ENCODE peak calls at places on chromosome 13, in seven cellular contexts. One of them, this sample, is unnamed.

GRCh38 chr13:42102961-42103688 is 54.7 kb downstream of the DGKH start:
- DNase-seq in RWPE1: peak
- DNase-seq in choroid plexus epithelial cell: peak
- DNase-seq in H9: no peak
- DNase-seq in GM12865: no peak
- DNase-seq in activated CD8-positive, alpha-beta T cell treated with anti-CD3 and anti-CD28 coated beads for 36 hours: no peak
- DNase-seq in WTC11: no peak
- DNase-seq in this sample: no peak

GRCh38 chr13:83733293-83733692 is 149.0 kb downstream of the SLITRK1 start:
- DNase-seq in RWPE1: no peak
- DNase-seq in choroid plexus epithelial cell: no peak
- DNase-seq in H9: no peak
- DNase-seq in GM12865: peak
- DNase-seq in activated CD8-positive, alpha-beta T cell treated with anti-CD3 and anti-CD28 coated beads for 36 hours: no peak
- DNase-seq in WTC11: no peak
- DNase-seq in this sample: no peak

GRCh38 chr13:96003304-96003703 is 49.9 kb downstream of the UGGT2 start:
- DNase-seq in RWPE1: no peak
- DNase-seq in choroid plexus epithelial cell: peak
- DNase-seq in H9: no peak
- DNase-seq in GM12865: no peak
- DNase-seq in activated CD8-positive, alpha-beta T cell treated with anti-CD3 and anti-CD28 coated beads for 36 hours: no peak
- DNase-seq in WTC11: no peak
- DNase-seq in this sample: no peak

GRCh38 chr13:31968473-31968872 is 63.1 kb upstream of the FRY start:
- DNase-seq in RWPE1: no peak
- DNase-seq in choroid plexus epithelial cell: peak
- DNase-seq in H9: no peak
- DNase-seq in GM12865: peak
- DNase-seq in activated CD8-positive, alpha-beta T cell treated with anti-CD3 and anti-CD28 coated beads for 36 hours: no peak
- DNase-seq in WTC11: no peak
- DNase-seq in this sample: no peak

GRCh38 chr13:54183728-54184127 is 1155.1 kb downstream of the OLFM4 start:
- DNase-seq in RWPE1: no peak
- DNase-seq in choroid plexus epithelial cell: no peak
- DNase-seq in H9: no peak
- DNase-seq in GM12865: no peak
- DNase-seq in activated CD8-positive, alpha-beta T cell treated with anti-CD3 and anti-CD28 coated beads for 36 hours: no peak
- DNase-seq in WTC11: no peak
- DNase-seq in this sample: no peak

GRCh38 chr13:110405597-110406450 is 98.7 kb downstream of the COL4A2 start:
- DNase-seq in RWPE1: no peak
- DNase-seq in choroid plexus epithelial cell: peak
- DNase-seq in H9: no peak
- DNase-seq in GM12865: no peak
- DNase-seq in activated CD8-positive, alpha-beta T cell treated with anti-CD3 and anti-CD28 coated beads for 36 hours: peak
- DNase-seq in WTC11: no peak
- DNase-seq in this sample: no peak

GRCh38 chr13:98813993-98814392 is 61.5 kb upstream of the SLC15A1 start:
- DNase-seq in RWPE1: no peak
- DNase-seq in choroid plexus epithelial cell: no peak
- DNase-seq in H9: no peak
- DNase-seq in GM12865: no peak
- DNase-seq in activated CD8-positive, alpha-beta T cell treated with anti-CD3 and anti-CD28 coated beads for 36 hours: no peak
- DNase-seq in WTC11: no peak
- DNase-seq in this sample: no peak

GRCh38 chr13:41952749-41953148 is 8.2 kb downstream of the VWA8 start:
- DNase-seq in RWPE1: no peak
- DNase-seq in choroid plexus epithelial cell: no peak
- DNase-seq in H9: no peak
- DNase-seq in GM12865: no peak
- DNase-seq in activated CD8-positive, alpha-beta T cell treated with anti-CD3 and anti-CD28 coated beads for 36 hours: no peak
- DNase-seq in WTC11: no peak
- DNase-seq in this sample: no peak

GRCh38 chr13:51488212-51488611 is 35.4 kb upstream of the INTS6 start:
- DNase-seq in RWPE1: no peak
- DNase-seq in choroid plexus epithelial cell: no peak
- DNase-seq in H9: no peak
- DNase-seq in GM12865: no peak
- DNase-seq in activated CD8-positive, alpha-beta T cell treated with anti-CD3 and anti-CD28 coated beads for 36 hours: no peak
- DNase-seq in WTC11: no peak
- DNase-seq in this sample: no peak

GRCh38 chr13:72129117-72129516 is 262.1 kb upstream of the DACH1 start:
- DNase-seq in RWPE1: no peak
- DNase-seq in choroid plexus epithelial cell: no peak
- DNase-seq in H9: no peak
- DNase-seq in GM12865: no peak
- DNase-seq in activated CD8-positive, alpha-beta T cell treated with anti-CD3 and anti-CD28 coated beads for 36 hours: no peak
- DNase-seq in WTC11: no peak
- DNase-seq in this sample: no peak

GRCh38 chr13:30905932-30906383 is at the start of gene MEDAG:
- DNase-seq in RWPE1: no peak
- DNase-seq in choroid plexus epithelial cell: peak
- DNase-seq in H9: no peak
- DNase-seq in GM12865: no peak
- DNase-seq in activated CD8-positive, alpha-beta T cell treated with anti-CD3 and anti-CD28 coated beads for 36 hours: no peak
- DNase-seq in WTC11: peak
- DNase-seq in this sample: no peak

GRCh38 chr13:100148422-100148821 is 59.5 kb downstream of the PCCA start:
- DNase-seq in RWPE1: no peak
- DNase-seq in choroid plexus epithelial cell: no peak
- DNase-seq in H9: no peak
- DNase-seq in GM12865: no peak
- DNase-seq in activated CD8-positive, alpha-beta T cell treated with anti-CD3 and anti-CD28 coated beads for 36 hours: no peak
- DNase-seq in WTC11: no peak
- DNase-seq in this sample: no peak

GRCh38 chr13:77918391-77919261 is at the start of gene EDNRB:
- DNase-seq in RWPE1: peak
- DNase-seq in choroid plexus epithelial cell: peak
- DNase-seq in H9: peak
- DNase-seq in GM12865: peak
- DNase-seq in activated CD8-positive, alpha-beta T cell treated with anti-CD3 and anti-CD28 coated beads for 36 hours: peak
- DNase-seq in WTC11: peak
- DNase-seq in this sample: no peak

GRCh38 chr13:72341904-72342303 is 385.5 kb downstream of the MZT1 start:
- DNase-seq in RWPE1: no peak
- DNase-seq in choroid plexus epithelial cell: no peak
- DNase-seq in H9: no peak
- DNase-seq in GM12865: no peak
- DNase-seq in activated CD8-positive, alpha-beta T cell treated with anti-CD3 and anti-CD28 coated beads for 36 hours: no peak
- DNase-seq in WTC11: peak
- DNase-seq in this sample: no peak

GRCh38 chr13:79711631-79712030 is 230.7 kb downstream of the NDFIP2 start:
- DNase-seq in RWPE1: no peak
- DNase-seq in choroid plexus epithelial cell: no peak
- DNase-seq in H9: no peak
- DNase-seq in GM12865: no peak
- DNase-seq in activated CD8-positive, alpha-beta T cell treated with anti-CD3 and anti-CD28 coated beads for 36 hours: no peak
- DNase-seq in WTC11: no peak
- DNase-seq in this sample: no peak

GRCh38 chr13:85879014-85879413 is 79.8 kb upstream of the SLITRK6 start:
- DNase-seq in RWPE1: no peak
- DNase-seq in choroid plexus epithelial cell: peak
- DNase-seq in H9: no peak
- DNase-seq in GM12865: no peak
- DNase-seq in activated CD8-positive, alpha-beta T cell treated with anti-CD3 and anti-CD28 coated beads for 36 hours: no peak
- DNase-seq in WTC11: no peak
- DNase-seq in this sample: no peak

GRCh38 chr13:69856331-69856730 is 251.3 kb upstream of the ATXN8OS start:
- DNase-seq in RWPE1: peak
- DNase-seq in choroid plexus epithelial cell: peak
- DNase-seq in H9: no peak
- DNase-seq in GM12865: no peak
- DNase-seq in activated CD8-positive, alpha-beta T cell treated with anti-CD3 and anti-CD28 coated beads for 36 hours: no peak
- DNase-seq in WTC11: no peak
- DNase-seq in this sample: no peak

GRCh38 chr13:51645154-51645650 is 60.9 kb downstream of the WDFY2 start:
- DNase-seq in RWPE1: peak
- DNase-seq in choroid plexus epithelial cell: peak
- DNase-seq in H9: no peak
- DNase-seq in GM12865: peak
- DNase-seq in activated CD8-positive, alpha-beta T cell treated with anti-CD3 and anti-CD28 coated beads for 36 hours: peak
- DNase-seq in WTC11: no peak
- DNase-seq in this sample: peak

GRCh38 chr13:48626077-48626449 is 27.7 kb upstream of the CYSLTR2 start:
- DNase-seq in RWPE1: no peak
- DNase-seq in choroid plexus epithelial cell: peak
- DNase-seq in H9: no peak
- DNase-seq in GM12865: no peak
- DNase-seq in activated CD8-positive, alpha-beta T cell treated with anti-CD3 and anti-CD28 coated beads for 36 hours: no peak
- DNase-seq in WTC11: no peak
- DNase-seq in this sample: no peak

GRCh38 chr13:113378825-113379224 is 14.9 kb upstream of the GRTP1 start:
- DNase-seq in RWPE1: no peak
- DNase-seq in choroid plexus epithelial cell: no peak
- DNase-seq in H9: no peak
- DNase-seq in GM12865: no peak
- DNase-seq in activated CD8-positive, alpha-beta T cell treated with anti-CD3 and anti-CD28 coated beads for 36 hours: no peak
- DNase-seq in WTC11: no peak
- DNase-seq in this sample: no peak

GRCh38 chr13:73874460-73874859 is 259.7 kb downstream of the KLF12 start:
- DNase-seq in RWPE1: no peak
- DNase-seq in choroid plexus epithelial cell: no peak
- DNase-seq in H9: no peak
- DNase-seq in GM12865: peak
- DNase-seq in activated CD8-positive, alpha-beta T cell treated with anti-CD3 and anti-CD28 coated beads for 36 hours: no peak
- DNase-seq in WTC11: no peak
- DNase-seq in this sample: no peak

GRCh38 chr13:21606251-21606650 is 2.3 kb upstream of the MICU2 start:
- DNase-seq in RWPE1: no peak
- DNase-seq in choroid plexus epithelial cell: no peak
- DNase-seq in H9: no peak
- DNase-seq in GM12865: no peak
- DNase-seq in activated CD8-positive, alpha-beta T cell treated with anti-CD3 and anti-CD28 coated beads for 36 hours: no peak
- DNase-seq in WTC11: no peak
- DNase-seq in this sample: no peak

GRCh38 chr13:21606781-21607180 is 2.8 kb upstream of the MICU2 start:
- DNase-seq in RWPE1: no peak
- DNase-seq in choroid plexus epithelial cell: no peak
- DNase-seq in H9: no peak
- DNase-seq in GM12865: no peak
- DNase-seq in activated CD8-positive, alpha-beta T cell treated with anti-CD3 and anti-CD28 coated beads for 36 hours: no peak
- DNase-seq in WTC11: no peak
- DNase-seq in this sample: no peak

GRCh38 chr13:21608961-21609360 is 5.0 kb upstream of the MICU2 start:
- DNase-seq in RWPE1: no peak
- DNase-seq in choroid plexus epithelial cell: no peak
- DNase-seq in H9: no peak
- DNase-seq in GM12865: no peak
- DNase-seq in activated CD8-positive, alpha-beta T cell treated with anti-CD3 and anti-CD28 coated beads for 36 hours: no peak
- DNase-seq in WTC11: no peak
- DNase-seq in this sample: no peak

DNA sequence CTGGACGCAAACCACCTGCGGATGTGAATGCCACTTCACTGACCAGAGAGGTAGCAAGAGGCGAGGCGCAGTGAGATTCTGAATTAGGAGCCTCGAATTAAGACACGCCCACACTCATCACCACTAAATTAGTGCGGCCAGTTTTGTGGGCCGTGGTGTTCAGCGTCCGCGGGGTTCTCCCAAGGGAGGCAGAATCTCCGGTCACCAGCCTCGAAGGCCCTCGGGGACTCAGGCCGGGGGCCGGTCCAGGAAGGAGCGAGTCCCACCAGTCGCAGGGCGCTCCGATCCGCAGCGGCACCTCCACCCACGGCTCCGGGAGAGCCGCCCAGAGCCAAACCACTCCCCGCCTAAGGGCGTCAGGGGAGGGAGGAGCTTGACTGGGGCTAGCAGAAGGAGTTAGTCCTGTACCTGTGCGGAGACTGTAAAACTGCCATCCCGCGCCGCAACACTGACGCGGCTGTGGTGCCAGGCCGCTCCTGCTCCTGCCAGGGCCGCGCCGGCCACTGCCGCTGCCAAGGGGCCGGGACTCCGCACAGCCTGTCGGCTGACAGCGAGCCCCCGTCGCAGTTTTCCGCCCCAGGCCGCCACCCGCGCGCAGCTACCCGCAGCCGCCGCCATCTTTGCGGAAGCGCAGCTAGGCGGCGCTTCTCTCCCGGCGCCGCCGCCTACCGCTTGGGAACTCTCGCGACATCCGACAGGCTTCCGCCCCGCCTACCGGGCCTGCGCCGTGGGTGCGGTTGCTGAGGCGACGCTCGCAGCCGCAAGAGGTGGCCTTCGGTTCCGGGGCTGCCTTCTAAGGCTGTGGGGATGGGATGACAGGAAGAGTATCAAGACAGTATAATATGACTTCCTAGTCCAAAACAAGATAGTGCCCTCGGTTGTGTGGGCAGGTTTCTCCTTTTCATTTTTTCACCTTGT is at the start of gene MICU2:
- DNase-seq in RWPE1: peak
- DNase-seq in choroid plexus epithelial cell: peak
- DNase-seq in H9: peak
- DNase-seq in GM12865: peak
- DNase-seq in activated CD8-positive, alpha-beta T cell treated with anti-CD3 and anti-CD28 coated beads for 36 hours: peak
- DNase-seq in WTC11: peak
- DNase-seq in this sample: peak
- TF ChIP-seq CTCF in RWPE1: no peak
- TF ChIP-seq CTCF in choroid plexus epithelial cell: no peak
- TF ChIP-seq CTCF in H9: no peak
- TF ChIP-seq CTCF in GM12865: no peak
- TF ChIP-seq CTCF in activated CD8-positive, alpha-beta T cell treated with anti-CD3 and anti-CD28 coated beads for 36 hours: no peak
- TF ChIP-seq CTCF in WTC11: no peak
- TF ChIP-seq CTCF in this sample: no peak

GRCh38 chr13:104571161-104571889 is 1505.1 kb upstream of the SLC10A2 start:
- DNase-seq in RWPE1: peak
- DNase-seq in choroid plexus epithelial cell: peak
- DNase-seq in H9: peak
- DNase-seq in GM12865: peak
- DNase-seq in activated CD8-positive, alpha-beta T cell treated with anti-CD3 and anti-CD28 coated beads for 36 hours: peak
- DNase-seq in WTC11: peak
- DNase-seq in this sample: no peak
- TF ChIP-seq CTCF in RWPE1: peak
- TF ChIP-seq CTCF in choroid plexus epithelial cell: peak
- TF ChIP-seq CTCF in H9: peak
- TF ChIP-seq CTCF in GM12865: peak
- TF ChIP-seq CTCF in activated CD8-positive, alpha-beta T cell treated with anti-CD3 and anti-CD28 coated beads for 36 hours: no peak
- TF ChIP-seq CTCF in WTC11: no peak
- TF ChIP-seq CTCF in this sample: no peak

GRCh38 chr13:29105779-29106178 is 285.6 kb downstream of the MTUS2 start:
- DNase-seq in RWPE1: no peak
- DNase-seq in choroid plexus epithelial cell: no peak
- DNase-seq in H9: peak
- DNase-seq in GM12865: no peak
- DNase-seq in activated CD8-positive, alpha-beta T cell treated with anti-CD3 and anti-CD28 coated beads for 36 hours: no peak
- DNase-seq in WTC11: peak
- DNase-seq in this sample: no peak
- TF ChIP-seq CTCF in RWPE1: peak
- TF ChIP-seq CTCF in choroid plexus epithelial cell: no peak
- TF ChIP-seq CTCF in H9: peak
- TF ChIP-seq CTCF in GM12865: peak
- TF ChIP-seq CTCF in activated CD8-positive, alpha-beta T cell treated with anti-CD3 and anti-CD28 coated beads for 36 hours: no peak
- TF ChIP-seq CTCF in WTC11: peak
- TF ChIP-seq CTCF in this sample: no peak

DNA sequence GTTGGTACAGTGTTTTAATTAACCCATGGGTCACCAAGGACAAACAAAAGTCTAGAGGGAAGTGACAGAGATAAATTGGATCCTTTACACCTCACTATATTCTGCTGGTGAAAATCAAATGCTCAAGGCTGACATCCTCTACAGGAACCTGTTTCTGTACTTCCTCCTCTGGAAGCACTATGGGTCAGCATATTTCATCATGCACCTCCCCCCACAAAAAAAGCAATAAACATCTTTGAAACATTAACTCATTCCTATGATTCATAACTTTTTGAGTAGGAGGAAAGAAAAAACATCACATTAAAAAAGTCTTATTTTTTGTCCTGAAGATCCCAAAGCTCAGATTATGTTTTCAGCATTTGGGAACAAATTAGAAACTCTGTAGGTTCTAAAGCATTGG is 588.3 kb upstream of the SGCG start:
- DNase-seq in RWPE1: peak
- DNase-seq in choroid plexus epithelial cell: no peak
- DNase-seq in H9: no peak
- DNase-seq in GM12865: no peak
- DNase-seq in activated CD8-positive, alpha-beta T cell treated with anti-CD3 and anti-CD28 coated beads for 36 hours: no peak
- DNase-seq in WTC11: no peak
- DNase-seq in this sample: no peak
- TF ChIP-seq CTCF in RWPE1: no peak
- TF ChIP-seq CTCF in choroid plexus epithelial cell: no peak
- TF ChIP-seq CTCF in H9: no peak
- TF ChIP-seq CTCF in GM12865: no peak
- TF ChIP-seq CTCF in activated CD8-positive, alpha-beta T cell treated with anti-CD3 and anti-CD28 coated beads for 36 hours: no peak
- TF ChIP-seq CTCF in WTC11: no peak
- TF ChIP-seq CTCF in this sample: no peak